ENCODE peak calls at places on chromosome 5, in ten cellular contexts. O, J, K, T, F, X, N, Z, H and D are unnamed samples.

GRCh38 chr5:122311888-122312669 is at the start of gene SNCAIP:
- DNase-seq in N (peak; percentile 74), F (peak; percentile 15), Z (peak; percentile 92), K (peak; percentile 31), H (no peak), O (peak; percentile 43), X (peak; percentile 80), J (no peak), T (peak; percentile 78), D (no peak)

GRCh38 chr5:89338935-89339334 is 456.0 kb upstream of the MEF2C start:
- DNase-seq in X (no peak), K (no peak), T (no peak), Z (no peak), O (no peak), J (no peak), N (no peak), H (no peak), F (no peak), D (no peak)

GRCh38 chr5:93251347-93251746 is 329.7 kb downstream of the NR2F1-AS1 start:
- DNase-seq in F (no peak), H (no peak), Z (no peak), X (no peak), N (no peak), T (no peak), K (no peak), J (no peak), O (no peak), D (no peak)

GRCh38 chr5:6291961-6292360 is 86.4 kb downstream of the MED10 start:
- DNase-seq in X (no peak), Z (no peak), F (no peak), N (peak; percentile 74), H (no peak), J (no peak), K (no peak), T (no peak), O (no peak), D (no peak)

GRCh38 chr5:159100022-159100927 is 559 bp upstream of the EBF1 start:
- DNase-seq in F (no peak), Z (peak; percentile 96), J (peak; percentile 98), N (peak; percentile 95), O (peak; percentile 80), T (peak; percentile 95), H (peak; percentile 78), X (peak; percentile 95), K (peak; percentile 51), D (peak; percentile 95)

GRCh38 chr5:120817044-120817985 is 353.2 kb downstream of the PRR16 start:
- DNase-seq in Z (no peak), N (peak; percentile 68), O (no peak), X (no peak), T (no peak), J (no peak), H (no peak), K (no peak), F (no peak), D (no peak)

GRCh38 chr5:174189638-174190037 is 144.1 kb downstream of the NSG2 start:
- DNase-seq in N (no peak), Z (no peak), F (no peak), J (no peak), K (no peak), H (no peak), O (no peak), T (no peak), X (no peak), D (no peak)

GRCh38 chr5:15627647-15628046 is 127.7 kb downstream of the FBXL7 start:
- DNase-seq in Z (no peak), T (no peak), X (no peak), H (no peak), J (no peak), F (no peak), N (no peak), O (no peak), K (no peak), D (no peak)

GRCh38 chr5:1489754-1490153 is 34.0 kb downstream of the LPCAT1 start:
- DNase-seq in Z (peak; percentile 70), K (no peak), O (no peak), J (no peak), N (no peak), H (no peak), T (no peak), X (no peak), F (no peak), D (no peak)

GRCh38 chr5:1487079-1487764 is 36.5 kb downstream of the LPCAT1 start:
- DNase-seq in N (no peak), T (no peak), Z (no peak), K (no peak), O (no peak), F (no peak), X (no peak), J (no peak), H (no peak), D (no peak)

GRCh38 chr5:1490360-1490759 is 33.4 kb downstream of the LPCAT1 start:
- DNase-seq in O (no peak), J (no peak), N (no peak), X (no peak), Z (no peak), F (no peak), T (no peak), H (no peak), K (no peak), D (no peak)

GRCh38 chr5:1486271-1486670 is 37.5 kb downstream of the LPCAT1 start:
- DNase-seq in X (no peak), K (no peak), T (no peak), Z (peak; percentile 55), H (no peak), J (no peak), O (no peak), F (no peak), N (no peak), D (no peak)

DNA sequence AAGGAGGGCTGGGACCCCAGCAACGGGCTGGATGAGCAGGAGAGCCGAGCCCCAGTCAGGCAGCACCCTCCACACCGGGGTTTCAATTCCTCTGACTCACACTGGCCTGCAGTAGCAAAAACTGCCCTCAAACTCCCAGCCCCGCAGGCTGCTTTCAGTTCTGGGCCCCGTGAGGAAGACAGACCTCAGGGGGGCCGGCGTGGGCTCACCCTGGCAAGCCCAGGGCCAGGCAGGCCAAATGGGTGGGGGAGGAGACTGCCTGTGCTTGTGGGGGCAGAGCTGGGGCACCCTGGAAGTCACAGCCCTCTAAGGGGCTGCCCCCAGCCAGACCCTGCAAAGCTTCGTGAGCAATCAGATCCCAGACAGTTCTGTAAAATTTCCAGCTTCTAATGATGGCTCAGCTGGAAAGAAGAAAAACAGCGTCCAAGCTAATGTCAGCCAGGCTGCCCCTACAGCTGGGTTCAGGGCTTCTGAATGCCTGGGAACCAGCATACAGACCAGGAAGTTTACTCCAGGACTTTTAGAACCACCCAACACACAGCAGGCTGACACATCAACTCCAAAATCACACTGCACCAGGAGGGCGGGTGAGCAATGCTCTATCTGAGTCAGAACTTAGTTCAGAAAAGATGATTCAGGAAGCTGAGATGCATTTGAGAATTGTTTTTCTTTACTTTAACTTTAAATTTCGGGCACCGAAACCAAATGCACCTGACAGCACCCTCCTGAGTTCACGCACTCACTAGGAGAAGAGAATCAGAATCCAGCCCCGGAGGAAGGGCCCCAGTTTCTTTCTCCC is 34.7 kb downstream of the LPCAT1 start:
- DNase-seq in O (no peak), J (no peak), T (no peak), H (no peak), K (no peak), F (peak; percentile 70), N (no peak), X (no peak), Z (no peak), D (no peak)
- TF ChIP-seq POLR2AphosphoS5 in O (no peak), J (no peak), T (no peak), H (no peak), K (no peak), F (peak; percentile 68), N (peak; percentile 21), X (peak; percentile 3), Z (no peak), D (no peak)

GRCh38 chr5:133579766-133580165 is 32.6 kb downstream of the FSTL4 start:
- DNase-seq in K (no peak), Z (no peak), N (no peak), O (no peak), T (no peak), X (no peak), F (no peak), H (no peak), J (no peak), D (no peak)
- TF ChIP-seq POLR2AphosphoS5 in K (no peak), Z (no peak), N (no peak), O (no peak), T (no peak), X (no peak), F (no peak), H (no peak), J (no peak), D (no peak)

GRCh38 chr5:131997026-131997726 is 14.3 kb downstream of the ACSL6 start:
- DNase-seq in O (no peak), H (no peak), J (no peak), K (no peak), X (peak; percentile 36), F (no peak), T (peak; percentile 40), N (no peak), Z (no peak), D (no peak)
- TF ChIP-seq POLR2AphosphoS5 in O (no peak), H (no peak), J (no peak), K (no peak), X (no peak), F (no peak), T (no peak), N (no peak), Z (no peak), D (no peak)

GRCh38 chr5:7762267-7762666 is 88.7 kb downstream of the CFAP90 start:
- DNase-seq in J (peak; percentile 70), F (no peak), N (peak; percentile 55), O (no peak), T (no peak), X (no peak), Z (peak; percentile 25), H (no peak), K (no peak), D (no peak)

GRCh38 chr5:7759257-7759871 is 91.6 kb downstream of the CFAP90 start:
- DNase-seq in Z (peak; percentile 33), X (no peak), K (no peak), J (peak; percentile 87), N (no peak), O (no peak), T (no peak), H (no peak), F (no peak), D (peak; percentile 85)

GRCh38 chr5:7759951-7760580 is 90.9 kb downstream of the CFAP90 start:
- DNase-seq in H (no peak), K (no peak), T (no peak), J (peak; percentile 86), Z (no peak), O (no peak), F (no peak), N (no peak), X (no peak), D (peak; percentile 86)

GRCh38 chr5:7764452-7764851 is 86.5 kb downstream of the CFAP90 start:
- DNase-seq in H (no peak), K (no peak), J (no peak), F (no peak), T (no peak), Z (no peak), O (no peak), N (no peak), X (no peak), D (no peak)

DNA sequence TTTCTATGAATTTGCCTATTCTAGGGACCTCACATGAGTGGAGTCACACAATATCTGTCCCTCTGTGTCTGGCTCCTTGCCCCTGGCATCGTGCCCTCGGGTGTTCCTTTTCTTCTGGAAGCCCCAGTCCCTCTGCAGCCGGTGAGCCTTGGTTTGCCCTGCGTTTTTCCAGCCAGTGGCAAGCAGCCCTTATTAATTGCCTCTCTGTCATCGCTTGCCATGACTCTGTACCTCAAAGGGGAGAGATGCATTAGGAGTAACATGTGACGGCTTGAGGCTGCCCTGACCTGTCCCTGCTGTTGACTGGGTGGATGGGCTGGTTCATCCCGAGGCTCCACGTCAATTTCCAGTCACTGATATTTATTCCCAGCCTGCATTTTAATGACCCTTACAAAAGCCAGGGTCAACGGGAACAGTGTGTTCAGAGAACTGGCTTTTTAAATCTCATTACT is 87.3 kb downstream of the CFAP90 start:
- DNase-seq in F (no peak), Z (no peak), J (peak; percentile 91), H (no peak), O (no peak), T (no peak), N (no peak), X (no peak), K (peak; percentile 15), D (no peak)
- TF ChIP-seq POLR2AphosphoS5 in F (no peak), Z (no peak), J (no peak), H (no peak), O (no peak), T (no peak), N (no peak), X (no peak), K (peak; percentile 64), D (peak; percentile 30)